ENCODE peak calls at places on chromosomes 13 and 19, in four cellular contexts. G is stomach, D is heart right ventricle, I is thoracic aorta. J is an unnamed sample.

GRCh38 chr13:24854311-24854710 is 90.3 kb downstream of the RNF17 start:
- DNase-seq in D (no peak), G (no peak), I (no peak), J (no peak)

GRCh38 chr19:16527971-16528521 is 14.2 kb downstream of the CHERP start:
- DNase-seq in G (peak; percentile 41), D (no peak), I (no peak), J (no peak)

GRCh38 chr19:2610637-2611482 is 91.6 kb downstream of the GNG7 start:
- DNase-seq in I (peak; percentile 85), D (peak; percentile 92), G (peak; percentile 96), J (peak; percentile 97)

GRCh38 chr19:57817976-57818375 is 3.3 kb upstream of the ZNF552 start:
- DNase-seq in I (no peak), D (no peak), G (no peak), J (no peak)

GRCh38 chr13:92500192-92500591 is 726.4 kb upstream of the GPC6 start:
- DNase-seq in I (no peak), D (no peak), G (no peak), J (no peak)

GRCh38 chr13:59710995-59711701 is 452.6 kb downstream of the DIAPH3 start:
- DNase-seq in I (no peak), D (no peak), G (no peak), J (no peak)

GRCh38 chr13:101049166-101049850 is 367.0 kb downstream of the NALCN start:
- DNase-seq in G (no peak), I (no peak), D (no peak), J (no peak)

GRCh38 chr13:50587122-50587521 is 256.4 kb downstream of the DLEU7 start:
- DNase-seq in I (no peak), D (no peak), G (no peak), J (no peak)

GRCh38 chr19:43432866-43433673 is 18.4 kb downstream of the TEX101 start:
- DNase-seq in G (peak; percentile 69), I (no peak), D (peak; percentile 37), J (no peak)

GRCh38 chr19:49475995-49476880 is 2.2 kb downstream of the FLT3LG start:
- DNase-seq in D (no peak), G (no peak), I (no peak), J (no peak)

GRCh38 chr13:99251908-99252307 is 6.3 kb downstream of the GPR18 start:
- DNase-seq in D (no peak), G (no peak), I (no peak), J (no peak)

GRCh38 chr19:49879243-49879960 is 1.9 kb downstream of the TBC1D17 start:
- DNase-seq in G (no peak), D (no peak), I (no peak), J (no peak)

GRCh38 chr13:113840541-113841354 is 23.1 kb downstream of the GAS6 start:
- DNase-seq in G (no peak), I (no peak), D (no peak), J (no peak)

GRCh38 chr13:60009300-60010248 is 154.2 kb downstream of the DIAPH3 start:
- DNase-seq in G (peak; percentile 82), I (no peak), D (no peak), J (no peak)

GRCh38 chr19:46717034-46717715 is at the start of gene PRKD2:
- DNase-seq in D (peak; percentile 95), G (peak; percentile 93), I (peak; percentile 57), J (peak; percentile 94)

GRCh38 chr19:36418287-36419001 is at the start of gene ZFP82:
- DNase-seq in D (peak; percentile 86), G (peak; percentile 58), I (no peak), J (peak; percentile 12)

GRCh38 chr19:46927893-46928292 is 67.1 kb downstream of the ARHGAP35 start:
- DNase-seq in I (no peak), D (no peak), G (no peak), J (no peak)

GRCh38 chr19:44810555-44811447 is 1.9 kb downstream of the BCAM start:
- DNase-seq in D (no peak), G (no peak), I (no peak), J (no peak)

GRCh38 chr13:94978516-94978915 is 266.2 kb upstream of the SOX21 start:
- DNase-seq in I (no peak), G (no peak), D (no peak), J (no peak)

GRCh38 chr19:6739884-6740588 is 556 bp downstream of the TRIP10 start:
- DNase-seq in I (no peak), D (peak; percentile 47), G (peak; percentile 39), J (no peak)

GRCh38 chr13:113979791-113980471 is 6.1 kb upstream of the C13orf46 start:
- DNase-seq in I (no peak), G (no peak), D (no peak), J (no peak)

GRCh38 chr13:23516190-23516589 is 54.0 kb upstream of the TNFRSF19 start:
- DNase-seq in D (no peak), I (no peak), G (no peak), J (no peak)

GRCh38 chr19:40612831-40613668 is 11.9 kb downstream of the LTBP4 start:
- DNase-seq in I (no peak), D (no peak), G (peak; percentile 72), J (no peak)
- H3K27ac ChIP-seq in I (no peak overlapping the region), D (no peak overlapping the region), G (peak overlapping the region; percentile 86), J (peak overlapping the region; percentile 44)

GRCh38 chr19:10192922-10193321 is 1.8 kb downstream of the DNMT1 start:
- DNase-seq in I (no peak), G (no peak), D (no peak), J (no peak)
- H3K4me3 ChIP-seq in I (no peak overlapping the region), G (no peak overlapping the region), D (no peak overlapping the region), J (no peak overlapping the region)

DNA sequence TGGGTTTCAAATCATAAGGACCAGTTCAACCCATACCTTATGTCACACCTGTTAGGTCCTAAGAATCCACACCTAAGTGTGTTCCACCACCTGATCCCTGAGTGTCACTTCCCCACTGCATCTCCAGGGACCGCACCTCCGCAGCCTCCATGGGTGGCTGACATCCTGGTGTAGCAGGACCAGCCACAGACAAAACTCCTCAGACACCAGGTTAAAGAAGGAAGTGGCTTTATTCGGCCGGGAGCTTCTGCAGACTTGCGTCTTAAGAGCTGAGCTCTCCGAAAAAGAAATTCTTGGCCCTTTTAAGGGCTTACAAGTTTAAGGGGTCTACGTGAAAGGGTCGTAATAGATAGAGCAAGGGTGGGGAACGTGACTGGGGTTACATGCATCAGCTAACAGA is 509.9 kb downstream of the MYO16 start:
- DNase-seq in G (no peak), I (no peak), D (no peak), J (no peak)
- TF ChIP-seq CTCF in G (no peak), I (no peak), D (no peak), J (no peak)

DNA sequence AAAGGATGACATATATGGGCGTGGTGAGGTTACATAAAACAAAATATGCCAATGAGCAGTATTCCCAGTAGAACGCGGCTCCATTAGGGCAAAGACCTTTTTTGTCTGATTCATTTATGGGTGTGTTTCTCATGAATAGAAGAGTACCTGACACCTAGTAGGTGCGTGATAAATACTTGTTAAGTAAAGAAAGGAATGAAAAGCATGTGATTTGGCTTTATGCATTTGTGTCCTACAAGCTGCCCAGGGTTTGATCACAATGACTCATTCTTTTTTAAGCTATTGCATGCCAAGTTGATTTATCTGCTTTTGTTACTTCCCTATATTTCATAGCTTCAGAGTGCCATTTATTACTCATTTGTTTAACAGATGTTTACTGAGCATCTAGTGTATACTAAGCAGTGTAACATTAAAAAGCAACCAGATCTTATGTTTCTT is 19.1 kb upstream of the KCTD4 start:
- DNase-seq in G (no peak), D (no peak), I (no peak), J (no peak)
- H3K27ac ChIP-seq in G (no peak overlapping the region), D (no peak overlapping the region), I (no peak overlapping the region), J (no peak overlapping the region)

DNA sequence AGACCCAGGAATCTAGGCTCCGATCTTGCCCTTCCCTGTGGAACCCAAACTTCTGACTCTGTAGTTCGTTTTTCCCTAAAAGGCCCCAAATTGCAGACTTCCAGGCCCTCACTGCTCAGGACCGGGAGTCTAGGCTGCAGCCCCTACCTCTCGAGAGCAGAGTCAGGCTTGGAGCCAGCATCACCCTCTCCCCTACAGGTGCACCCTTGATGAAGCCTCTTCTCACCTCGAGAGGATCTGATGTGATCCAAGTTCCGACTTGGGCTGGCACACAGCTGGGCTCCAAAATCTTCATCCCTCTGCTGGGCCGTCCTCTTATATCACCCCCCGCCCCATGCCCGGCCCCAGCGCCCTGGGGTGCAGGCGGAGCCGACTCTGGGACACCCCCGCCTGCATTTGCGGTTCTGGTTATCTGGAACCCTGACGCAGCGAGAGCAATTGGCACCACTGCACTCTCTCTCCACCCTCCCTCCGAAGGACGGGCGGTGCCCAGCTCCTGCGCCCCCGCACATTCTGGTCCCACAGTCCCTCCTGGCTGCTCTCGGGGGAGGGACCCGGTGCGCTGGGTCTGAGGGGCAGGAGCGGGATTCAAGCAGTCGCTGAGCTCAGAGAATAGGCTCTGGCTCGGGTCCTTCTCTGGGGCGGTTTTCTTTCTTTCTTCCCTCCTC is at the start of gene KLK7:
- DNase-seq in I (no peak), G (no peak), D (no peak), J (no peak)
- H3K4me3 ChIP-seq in I (no peak within 1 kb of the TSS), G (no peak within 1 kb of the TSS), D (no peak within 1 kb of the TSS), J (no peak within 1 kb of the TSS)

J was measured in ascending aorta.